ENCODE peak calls at places on chromosomes 1 and 21, in six cellular contexts. R, V, C, T, H and Y are unnamed samples.

GRCh38 chr1:14597343-14598006 is 1.0 kb upstream of the KAZN start:
- DNase-seq in R (peak; percentile 39), V (no peak), C (no peak), T (no peak), H (no peak), Y (no peak)

GRCh38 chr21:34813266-34813886 is 144.6 kb downstream of the CLIC6 start:
- DNase-seq in R (no peak), V (no peak), C (peak; percentile 38), T (peak; percentile 91), H (no peak), Y (no peak)

GRCh38 chr21:33478858-33479678 is 706 bp downstream of the TMEM50B start:
- DNase-seq in R (peak; percentile 33), V (peak; percentile 87), C (peak; percentile 12), T (peak; percentile 34), H (peak; percentile 37), Y (peak; percentile 83)

GRCh38 chr1:21914880-21915640 is 22.1 kb downstream of the HSPG2 start:
- DNase-seq in R (no peak), V (no peak), C (no peak), T (no peak), H (no peak), Y (no peak)

GRCh38 chr1:34013958-34014737 is 150.3 kb downstream of the HMGB4 start:
- DNase-seq in R (peak; percentile 33), V (no peak), C (no peak), T (no peak), H (peak; percentile 6), Y (no peak)

GRCh38 chr1:211352985-211353515 is 26.4 kb downstream of the TRAF5 start:
- DNase-seq in R (no peak), V (peak; percentile 92), C (peak; percentile 34), T (peak; percentile 42), H (peak; percentile 80), Y (no peak)

GRCh38 chr1:53765656-53766055 is 26.7 kb upstream of the GLIS1 start:
- DNase-seq in R (no peak), V (no peak), C (no peak), T (peak; percentile 87), H (no peak), Y (no peak)

GRCh38 chr1:197868751-197869501 is 33.5 kb upstream of the C1orf53 start:
- DNase-seq in R (peak; percentile 17), V (no peak), C (peak; percentile 25), T (peak; percentile 82), H (peak; percentile 69), Y (no peak)

GRCh38 chr1:26780344-26780957 is 7.3 kb upstream of the PIGV start:
- DNase-seq in R (no peak), V (no peak), C (no peak), T (no peak), H (no peak), Y (no peak)

GRCh38 chr1:38190978-38191377 is 144.4 kb upstream of the POU3F1 start:
- DNase-seq in R (no peak), V (no peak), C (no peak), T (no peak), H (no peak), Y (no peak)

GRCh38 chr1:8937701-8938100 is 8.0 kb upstream of the CA6 start:
- DNase-seq in R (no peak), V (no peak), C (no peak), T (no peak), H (no peak), Y (no peak)

GRCh38 chr1:17798011-17798410 is 42.9 kb downstream of the ACTL8 start:
- DNase-seq in R (no peak), V (no peak), C (no peak), T (no peak), H (no peak), Y (no peak)

GRCh38 chr1:113686891-113687624 is 72.2 kb downstream of the PHTF1 start:
- DNase-seq in R (no peak), V (no peak), C (no peak), T (peak; percentile 41), H (no peak), Y (no peak)

GRCh38 chr1:54567961-54568360 is 19.9 kb downstream of the ACOT11 start:
- DNase-seq in R (no peak), V (no peak), C (no peak), T (peak; percentile 49), H (no peak), Y (peak; percentile 17)

GRCh38 chr1:186792870-186793581 is 35.7 kb upstream of the PLA2G4A start:
- DNase-seq in R (no peak), V (no peak), C (no peak), T (peak; percentile 83), H (no peak), Y (no peak)

GRCh38 chr1:163069142-163069541 is at the start of gene RGS4:
- DNase-seq in R (peak; percentile 81), V (no peak), C (peak; percentile 27), T (peak; percentile 99), H (peak; percentile 12), Y (peak; percentile 67)

GRCh38 chr1:28392027-28392652 is 22.6 kb downstream of the PHACTR4 start:
- DNase-seq in R (no peak), V (no peak), C (no peak), T (peak; percentile 92), H (no peak), Y (no peak)

GRCh38 chr1:76140227-76140626 is 65.7 kb downstream of the ST6GALNAC3 start:
- DNase-seq in R (no peak), V (no peak), C (no peak), T (no peak), H (peak; percentile 27), Y (no peak)

GRCh38 chr1:30378991-30379581 is 344.3 kb downstream of the MATN1 start:
- DNase-seq in R (no peak), V (peak; percentile 70), C (no peak), T (peak; percentile 43), H (no peak), Y (peak; percentile 69)

GRCh38 chr1:174940776-174941175 is 59.0 kb upstream of the CACYBP start:
- DNase-seq in R (no peak), V (no peak), C (no peak), T (no peak), H (no peak), Y (no peak)

GRCh38 chr1:59008599-59009347 is 224.9 kb upstream of the JUN start:
- DNase-seq in R (no peak), V (no peak), C (no peak), T (peak; percentile 44), H (no peak), Y (no peak)

GRCh38 chr1:22412932-22413727 is 38.5 kb upstream of the ZBTB40 start:
- DNase-seq in R (no peak), V (no peak), C (no peak), T (peak; percentile 35), H (no peak), Y (no peak)

GRCh38 chr1:187078321-187078720 is 249.6 kb downstream of the PLA2G4A start:
- DNase-seq in R (no peak), V (no peak), C (no peak), T (no peak), H (no peak), Y (no peak)

GRCh38 chr1:165456861-165457260 is 11.9 kb upstream of the RXRG start:
- DNase-seq in R (no peak), V (no peak), C (no peak), T (no peak), H (no peak), Y (no peak)

GRCh38 chr1:2049517-2050481 is at the start of gene PRKCZ:
- DNase-seq in R (peak; percentile 81), V (peak; percentile 96), C (peak; percentile 94), T (no peak), H (peak; percentile 94), Y (peak; percentile 97)

GRCh38 chr1:229410692-229411433 is 23.0 kb downstream of the ACTA1 start:
- DNase-seq in R (no peak), V (no peak), C (peak; percentile 25), T (peak; percentile 46), H (peak; percentile 20), Y (peak; percentile 81)

GRCh38 chr1:229409616-229410369 is 24.1 kb downstream of the ACTA1 start:
- DNase-seq in R (no peak), V (no peak), C (no peak), T (no peak), H (no peak), Y (no peak)

GRCh38 chr1:229411434-229412055 is 22.3 kb downstream of the ACTA1 start:
- DNase-seq in R (no peak), V (no peak), C (no peak), T (no peak), H (no peak), Y (no peak)

GRCh38 chr1:229412056-229412455 is 21.8 kb downstream of the ACTA1 start:
- DNase-seq in R (no peak), V (no peak), C (no peak), T (no peak), H (no peak), Y (no peak)

GRCh38 chr1:229410370-229410691 is 23.6 kb downstream of the ACTA1 start:
- DNase-seq in R (no peak), V (no peak), C (no peak), T (no peak), H (no peak), Y (no peak)
- H3K4me3 ChIP-seq in R (no peak overlapping the region), V (no peak overlapping the region), C (no peak overlapping the region), T (no peak overlapping the region), H (no peak overlapping the region), Y (no peak overlapping the region)

DNA sequence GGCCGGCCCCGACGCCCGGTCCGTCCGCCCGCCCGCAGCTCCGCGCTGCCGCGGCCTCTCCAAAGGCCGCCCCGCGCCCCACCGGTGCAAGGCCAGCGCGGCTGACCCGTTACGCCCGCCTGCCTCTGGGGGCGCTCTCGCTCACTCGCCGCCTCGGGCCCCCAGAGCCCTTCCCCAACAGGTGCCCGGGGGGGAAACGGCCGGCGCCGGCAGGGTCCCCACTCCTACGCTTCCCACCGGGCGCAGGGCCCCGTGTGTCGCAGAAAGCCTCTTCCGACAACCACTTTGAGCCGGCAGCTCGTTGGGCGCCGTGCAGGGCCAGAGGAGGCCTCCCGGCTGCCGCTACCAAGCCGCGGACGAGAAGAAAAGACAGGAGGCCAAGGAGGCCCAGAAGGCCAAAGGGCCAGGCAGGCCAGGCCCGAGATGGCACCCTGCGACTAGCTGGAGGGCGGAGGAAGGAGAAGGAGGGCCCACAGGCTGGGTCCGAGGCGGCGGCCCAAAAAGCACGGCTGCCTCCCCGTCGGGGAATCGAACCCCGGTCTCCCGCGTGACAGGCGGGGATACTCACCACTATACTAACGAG is 64.9 kb upstream of the FCGR2A start:
- DNase-seq in R (peak; percentile 75), V (peak; percentile 91), C (no peak), T (peak; percentile 75), H (peak; percentile 63), Y (peak; percentile 73)
- H3K4me3 ChIP-seq in R (peak overlapping the region; percentile 95), V (peak overlapping the region; percentile 60), C (peak overlapping the region; percentile 32), T (peak overlapping the region; percentile 56), H (no peak overlapping the region), Y (peak overlapping the region; percentile 35)

GRCh38 chr1:43558346-43558841 is 27.7 kb downstream of the PTPRF start:
- DNase-seq in R (no peak), V (no peak), C (no peak), T (no peak), H (peak; percentile 62), Y (no peak)
- H3K4me3 ChIP-seq in R (no peak overlapping the region), V (no peak overlapping the region), C (no peak overlapping the region), T (no peak overlapping the region), H (no peak overlapping the region), Y (no peak overlapping the region)

DNA sequence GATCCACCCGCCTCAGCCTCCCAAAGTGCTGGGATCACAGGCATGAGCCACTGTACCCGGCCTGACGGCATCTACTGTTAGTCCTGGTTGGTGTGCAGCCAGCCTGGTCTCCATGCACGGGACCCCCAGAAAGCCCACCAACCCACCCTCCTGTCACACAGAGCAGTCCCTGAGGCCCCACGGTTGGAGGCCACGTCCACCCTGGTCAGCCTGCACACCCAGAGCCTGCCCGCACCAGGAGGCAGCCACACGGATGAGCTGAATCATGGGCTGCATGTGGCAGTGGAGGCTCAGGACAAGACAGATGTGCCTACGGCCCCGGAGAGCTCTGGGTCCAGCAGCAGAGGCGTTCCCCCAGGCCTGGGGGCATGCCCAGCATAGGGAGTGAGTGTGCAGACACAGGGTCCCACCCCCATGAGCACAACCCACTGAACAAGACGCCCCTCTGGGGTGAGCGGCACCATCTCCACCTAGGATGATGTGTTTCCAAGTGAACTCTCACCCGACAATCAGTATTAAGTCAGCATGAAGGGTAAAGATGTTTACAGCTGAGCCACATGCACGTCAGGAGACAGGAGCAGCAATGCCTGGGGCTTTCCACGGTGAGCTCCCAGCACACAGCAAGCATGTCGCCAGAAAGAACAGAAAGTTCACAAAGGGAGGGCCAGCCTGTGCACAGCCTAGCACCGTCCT is 102.1 kb downstream of the WDR4 start:
- DNase-seq in R (no peak), V (peak; percentile 64), C (no peak), T (no peak), H (no peak), Y (peak; percentile 66)
- H3K4me3 ChIP-seq in R (peak overlapping the region; percentile 13), V (no peak overlapping the region), C (no peak overlapping the region), T (no peak overlapping the region), H (no peak overlapping the region), Y (no peak overlapping the region)